ENCODE peak calls at places on chromosome 16, in five cellular contexts. X is cardiac muscle cell, Q is HAP-1, A is breast epithelium, G is suprapubic skin. Z is an unnamed sample.
A peak's percentile ranks its signal among the peaks of the same experiment; 100 is the strongest.

GRCh38 chr16:89712476-89712805 is 8.3 kb downstream of the VPS9D1 start:
- DNase-seq in X (peak; percentile 37), Q (no peak), A (no peak), G (no peak), Z (no peak)

GRCh38 chr16:25586826-25587225 is 104.9 kb upstream of the HS3ST4 start:
- DNase-seq in X (no peak), Q (no peak), A (no peak), G (no peak), Z (no peak)

GRCh38 chr16:86222965-86223551 is 287.3 kb upstream of the FOXF1 start:
- DNase-seq in X (peak; percentile 78), Q (no peak), A (no peak), G (peak; percentile 18), Z (peak; percentile 82)

GRCh38 chr16:26161461-26162180 is 469.9 kb downstream of the HS3ST4 start:
- DNase-seq in X (no peak), Q (no peak), A (no peak), G (no peak), Z (no peak)

GRCh38 chr16:19110537-19111391 is 3.0 kb upstream of the ITPRIPL2 start:
- DNase-seq in X (no peak), Q (no peak), A (no peak), G (no peak), Z (no peak)

GRCh38 chr16:17470002-17470870 is 524 bp downstream of the XYLT1 start:
- DNase-seq in X (no peak), Q (no peak), A (no peak), G (no peak), Z (no peak)

GRCh38 chr16:4057439-4057877 is 58.8 kb downstream of the ADCY9 start:
- DNase-seq in X (peak; percentile 56), Q (no peak), A (no peak), G (no peak), Z (no peak)

GRCh38 chr16:81798311-81799137 is 19.4 kb downstream of the PLCG2 start:
- DNase-seq in X (no peak), Q (no peak), A (no peak), G (no peak), Z (no peak)

GRCh38 chr16:49085689-49086088 is 195.9 kb downstream of the CBLN1 start:
- DNase-seq in X (no peak), Q (no peak), A (no peak), G (no peak), Z (no peak)

GRCh38 chr16:25734473-25735100 is 42.8 kb downstream of the HS3ST4 start:
- DNase-seq in X (no peak), Q (no peak), A (no peak), G (no peak), Z (no peak)

GRCh38 chr16:24771132-24771778 is 41.8 kb downstream of the TNRC6A start:
- DNase-seq in X (peak; percentile 30), Q (no peak), A (no peak), G (no peak), Z (no peak)

GRCh38 chr16:89103781-89104180 is 10.1 kb downstream of the ACSF3 start:
- DNase-seq in X (no peak), Q (no peak), A (no peak), G (no peak), Z (no peak)

GRCh38 chr16:20944861-20945390 is 44.4 kb downstream of the LYRM1 start:
- DNase-seq in X (peak; percentile 52), Q (no peak), A (no peak), G (no peak), Z (no peak)

GRCh38 chr16:84613408-84614071 is 4.3 kb downstream of the COTL1 start:
- DNase-seq in X (no peak), Q (no peak), A (no peak), G (peak; percentile 20), Z (no peak)

GRCh38 chr16:84614914-84615813 is 2.7 kb downstream of the COTL1 start:
- DNase-seq in X (no peak), Q (no peak), A (no peak), G (no peak), Z (no peak)

GRCh38 chr16:84612686-84613085 is 5.2 kb downstream of the COTL1 start:
- DNase-seq in X (no peak), Q (no peak), A (no peak), G (no peak), Z (no peak)

GRCh38 chr16:84616515-84616914 is 1.4 kb downstream of the COTL1 start:
- DNase-seq in X (no peak), Q (no peak), A (no peak), G (no peak), Z (no peak)

DNA sequence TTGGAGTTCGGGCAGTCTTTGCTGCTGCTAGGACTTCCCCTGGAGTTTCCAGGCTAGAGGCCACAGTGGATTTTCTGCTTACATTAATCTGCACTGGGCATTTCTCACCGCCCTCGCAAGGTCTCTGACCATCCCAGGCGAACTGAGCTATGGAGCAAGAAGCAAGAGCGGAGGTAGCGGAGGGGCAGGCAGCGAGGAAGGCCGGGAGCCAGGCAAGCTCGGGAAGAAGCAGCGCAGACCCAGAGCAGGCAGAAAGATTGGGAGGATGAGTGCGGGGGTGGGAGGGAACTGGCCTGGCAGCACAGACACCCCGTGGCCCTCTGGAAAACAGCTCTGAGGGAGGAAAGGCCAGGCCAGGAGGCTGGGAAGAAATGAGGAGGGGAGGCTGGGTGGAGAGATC is 3.8 kb downstream of the COTL1 start:
- DNase-seq in X (peak; percentile 49), Q (no peak), A (no peak), G (peak; percentile 48), Z (no peak)
- H3K4me3 ChIP-seq in X (no peak overlapping the region), Q (no peak overlapping the region), A (no peak overlapping the region), G (no peak overlapping the region), Z (no peak overlapping the region)

GRCh38 chr16:66406534-66407368 is 20.3 kb upstream of the BEAN1 start:
- DNase-seq in X (peak; percentile 75), Q (peak; percentile 51), A (peak; percentile 88), G (peak; percentile 93), Z (no peak)

GRCh38 chr16:66408181-66409048 is 18.7 kb upstream of the BEAN1 start:
- DNase-seq in X (peak; percentile 85), Q (no peak), A (no peak), G (no peak), Z (no peak)

GRCh38 chr16:66405057-66405783 is 21.9 kb upstream of the BEAN1 start:
- DNase-seq in X (no peak), Q (no peak), A (no peak), G (no peak), Z (no peak)

GRCh38 chr16:66412182-66412581 is 14.9 kb upstream of the BEAN1 start:
- DNase-seq in X (no peak), Q (no peak), A (no peak), G (no peak), Z (no peak)

DNA sequence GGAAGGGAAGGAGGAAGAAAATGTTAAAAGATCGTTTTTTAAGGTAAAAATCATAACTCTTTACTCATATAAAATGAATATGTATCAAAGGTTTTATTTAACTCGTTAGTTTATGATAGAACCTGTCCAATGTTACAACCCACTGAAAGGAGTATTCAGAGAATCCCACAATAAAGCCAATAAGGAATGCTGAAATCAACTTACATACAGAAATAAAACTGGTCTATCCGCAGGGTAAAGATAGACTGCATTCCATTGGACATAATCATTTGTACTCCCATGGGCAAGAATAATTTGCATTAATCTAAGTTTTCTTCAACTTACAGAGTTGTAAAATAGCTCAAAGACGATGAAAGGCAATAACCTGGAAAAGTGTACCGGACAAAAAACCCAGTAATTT is 17.9 kb upstream of the BEAN1 start:
- DNase-seq in X (peak; percentile 80), Q (no peak), A (no peak), G (no peak), Z (no peak)
- H3K4me3 ChIP-seq in X (no peak overlapping the region), Q (no peak overlapping the region), A (no peak overlapping the region), G (no peak overlapping the region), Z (no peak overlapping the region)

GRCh38 chr16:683396-684066 is 603 bp downstream of the JMJD8 start:
- DNase-seq in X (no peak), Q (no peak), A (no peak), G (peak; percentile 74), Z (no peak)

GRCh38 chr16:680625-680945 is 375 bp downstream of the STUB1 start:
- DNase-seq in X (no peak), Q (no peak), A (no peak), G (no peak), Z (no peak)

GRCh38 chr16:680967-681745 is 946 bp downstream of the STUB1 start:
- DNase-seq in X (peak; percentile 63), Q (no peak), A (no peak), G (no peak), Z (no peak)

GRCh38 chr16:682493-683395 is 1.4 kb downstream of the JMJD8 start:
- DNase-seq in X (no peak), Q (no peak), A (no peak), G (peak; percentile 76), Z (no peak)

DNA sequence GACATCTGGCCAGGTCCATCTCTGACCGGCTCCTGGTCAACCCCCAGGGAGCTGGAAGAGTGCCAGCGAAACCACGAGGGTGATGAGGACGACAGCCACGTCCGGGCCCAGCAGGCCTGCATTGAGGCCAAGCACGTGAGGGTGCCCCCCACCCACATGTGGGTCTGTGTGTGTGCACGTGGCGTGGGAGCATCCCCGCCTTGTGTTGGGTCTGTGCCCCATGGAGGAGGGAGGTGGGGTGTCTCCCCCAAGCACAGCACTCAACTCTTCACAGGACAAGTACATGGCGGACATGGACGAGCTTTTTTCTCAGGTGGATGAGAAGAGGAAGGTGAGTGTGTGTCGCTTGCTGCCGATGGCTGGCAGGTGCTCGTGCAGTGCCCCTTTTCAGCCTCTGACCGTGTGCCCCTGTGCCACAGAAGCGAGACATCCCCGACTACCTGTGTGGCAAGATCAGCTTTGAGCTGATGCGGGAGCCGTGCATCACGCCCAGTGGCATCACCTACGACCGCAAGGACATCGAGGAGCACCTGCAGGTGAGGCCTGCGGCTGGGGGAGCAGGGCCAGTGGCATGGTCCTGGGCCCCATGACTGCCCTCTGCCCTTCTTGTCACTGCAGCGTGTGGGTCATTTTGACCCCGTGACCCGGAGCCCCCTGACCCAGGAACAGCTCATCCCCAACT is 1.7 kb downstream of the STUB1 start:
- DNase-seq in X (peak; percentile 43), Q (no peak), A (no peak), G (no peak), Z (no peak)
- H3K4me3 ChIP-seq in X (no peak overlapping the region), Q (peak overlapping the region; percentile 66), A (peak overlapping the region; percentile 90), G (peak overlapping the region; percentile 84), Z (peak overlapping the region; percentile 77)

GRCh38 chr16:30921459-30921747 is 2.0 kb upstream of the FBXL19 start:
- DNase-seq in X (no peak), Q (no peak), A (no peak), G (no peak), Z (no peak)
- H3K4me3 ChIP-seq in X (no peak overlapping the region), Q (peak overlapping the region; percentile 51), A (peak overlapping the region; percentile 67), G (peak overlapping the region; percentile 73), Z (peak overlapping the region; percentile 63)